ENCODE peak calls at places on chromosomes 4 and X, in six cellular contexts. One of them, this sample, is unnamed.

GRCh38 chrX:21948897-21949578 is 8.5 kb downstream of the SMS start:
- DNase-seq in CD4-positive, alpha-beta memory T cell: no peak
- DNase-seq in testis: no peak
- DNase-seq in transverse colon: no peak
- DNase-seq in CD8-positive, alpha-beta T cell: no peak
- DNase-seq in fibroblast of mammary gland: no peak
- DNase-seq in this sample: no peak

GRCh38 chr4:6942238-6942800 is 32.7 kb downstream of the TBC1D14 start:
- DNase-seq in CD4-positive, alpha-beta memory T cell: peak
- DNase-seq in transverse colon: no peak
- DNase-seq in testis: no peak
- DNase-seq in CD8-positive, alpha-beta T cell: peak
- DNase-seq in fibroblast of mammary gland: peak
- DNase-seq in this sample: no peak

GRCh38 chrX:10213716-10214115 is 56.9 kb downstream of the CLCN4 start:
- DNase-seq in CD8-positive, alpha-beta T cell: no peak
- DNase-seq in transverse colon: no peak
- DNase-seq in fibroblast of mammary gland: no peak
- DNase-seq in CD4-positive, alpha-beta memory T cell: no peak
- DNase-seq in testis: no peak
- DNase-seq in this sample: no peak

GRCh38 chr4:172953896-172954568 is 214.6 kb upstream of the GALNT7 start:
- DNase-seq in CD4-positive, alpha-beta memory T cell: no peak
- DNase-seq in testis: no peak
- DNase-seq in fibroblast of mammary gland: peak
- DNase-seq in transverse colon: no peak
- DNase-seq in CD8-positive, alpha-beta T cell: no peak
- DNase-seq in this sample: no peak

GRCh38 chrX:152072236-152072635 is 66.1 kb downstream of the MAGEA10 start:
- DNase-seq in CD8-positive, alpha-beta T cell: no peak
- DNase-seq in fibroblast of mammary gland: peak
- DNase-seq in CD4-positive, alpha-beta memory T cell: no peak
- DNase-seq in testis: no peak
- DNase-seq in transverse colon: no peak
- DNase-seq in this sample: no peak

GRCh38 chr4:114698256-114698655 is 99.6 kb downstream of the UGT8 start:
- DNase-seq in fibroblast of mammary gland: no peak
- DNase-seq in transverse colon: no peak
- DNase-seq in CD4-positive, alpha-beta memory T cell: no peak
- DNase-seq in CD8-positive, alpha-beta T cell: no peak
- DNase-seq in testis: no peak
- DNase-seq in this sample: no peak

GRCh38 chrX:20224814-20225487 is 41.8 kb downstream of the RPS6KA3 start:
- DNase-seq in CD4-positive, alpha-beta memory T cell: no peak
- DNase-seq in testis: no peak
- DNase-seq in CD8-positive, alpha-beta T cell: no peak
- DNase-seq in fibroblast of mammary gland: peak
- DNase-seq in transverse colon: no peak
- DNase-seq in this sample: no peak

GRCh38 chr4:3418029-3418762 is 23.6 kb upstream of the HGFAC start:
- DNase-seq in transverse colon: no peak
- DNase-seq in fibroblast of mammary gland: no peak
- DNase-seq in testis: no peak
- DNase-seq in CD8-positive, alpha-beta T cell: no peak
- DNase-seq in CD4-positive, alpha-beta memory T cell: no peak
- DNase-seq in this sample: no peak

GRCh38 chr4:168524006-168524405 is 27.2 kb downstream of the PALLD start:
- DNase-seq in testis: no peak
- DNase-seq in CD4-positive, alpha-beta memory T cell: no peak
- DNase-seq in CD8-positive, alpha-beta T cell: no peak
- DNase-seq in fibroblast of mammary gland: peak
- DNase-seq in transverse colon: no peak
- DNase-seq in this sample: no peak

GRCh38 chrX:143633530-143634372 is 2.1 kb downstream of the SLITRK4 start:
- DNase-seq in CD4-positive, alpha-beta memory T cell: no peak
- DNase-seq in testis: peak
- DNase-seq in transverse colon: no peak
- DNase-seq in fibroblast of mammary gland: no peak
- DNase-seq in CD8-positive, alpha-beta T cell: no peak
- DNase-seq in this sample: no peak

GRCh38 chr4:118173126-118173525 is 138.8 kb downstream of the NDST3 start:
- DNase-seq in testis: no peak
- DNase-seq in CD8-positive, alpha-beta T cell: no peak
- DNase-seq in CD4-positive, alpha-beta memory T cell: no peak
- DNase-seq in fibroblast of mammary gland: no peak
- DNase-seq in transverse colon: no peak
- DNase-seq in this sample: no peak

GRCh38 chr4:177369372-177369771 is 59.7 kb downstream of the NEIL3 start:
- DNase-seq in CD4-positive, alpha-beta memory T cell: no peak
- DNase-seq in testis: no peak
- DNase-seq in fibroblast of mammary gland: peak
- DNase-seq in CD8-positive, alpha-beta T cell: no peak
- DNase-seq in transverse colon: no peak
- DNase-seq in this sample: no peak

GRCh38 chrX:95703696-95704095 is 980.9 kb upstream of the DIAPH2 start:
- DNase-seq in transverse colon: no peak
- DNase-seq in CD4-positive, alpha-beta memory T cell: no peak
- DNase-seq in fibroblast of mammary gland: peak
- DNase-seq in testis: no peak
- DNase-seq in CD8-positive, alpha-beta T cell: no peak
- DNase-seq in this sample: no peak

GRCh38 chr4:17781831-17782287 is 438 bp upstream of the FAM184B start:
- DNase-seq in CD4-positive, alpha-beta memory T cell: no peak
- DNase-seq in testis: no peak
- DNase-seq in transverse colon: no peak
- DNase-seq in fibroblast of mammary gland: no peak
- DNase-seq in CD8-positive, alpha-beta T cell: no peak
- DNase-seq in this sample: no peak
- H3K4me3 ChIP-seq in CD4-positive, alpha-beta memory T cell: no peak
- H3K4me3 ChIP-seq in testis: peak
- H3K4me3 ChIP-seq in transverse colon: no peak
- H3K4me3 ChIP-seq in fibroblast of mammary gland: no peak
- H3K4me3 ChIP-seq in CD8-positive, alpha-beta T cell: no peak
- H3K4me3 ChIP-seq in this sample: peak

GRCh38 chr4:150130953-150131352 is 52.7 kb downstream of the DCLK2 start:
- DNase-seq in testis: no peak
- DNase-seq in transverse colon: no peak
- DNase-seq in fibroblast of mammary gland: peak
- DNase-seq in CD4-positive, alpha-beta memory T cell: no peak
- DNase-seq in CD8-positive, alpha-beta T cell: no peak
- DNase-seq in this sample: no peak
- H3K4me3 ChIP-seq in testis: no peak
- H3K4me3 ChIP-seq in transverse colon: no peak
- H3K4me3 ChIP-seq in fibroblast of mammary gland: no peak
- H3K4me3 ChIP-seq in CD4-positive, alpha-beta memory T cell: no peak
- H3K4me3 ChIP-seq in CD8-positive, alpha-beta T cell: no peak
- H3K4me3 ChIP-seq in this sample: no peak

GRCh38 chrX:136147320-136147901 is at the start of gene FHL1:
- DNase-seq in transverse colon: peak
- DNase-seq in CD4-positive, alpha-beta memory T cell: peak
- DNase-seq in CD8-positive, alpha-beta T cell: peak
- DNase-seq in testis: peak
- DNase-seq in fibroblast of mammary gland: no peak
- DNase-seq in this sample: no peak

GRCh38 chrX:136147966-136148365 is 633 bp downstream of the FHL1 start:
- DNase-seq in fibroblast of mammary gland: no peak
- DNase-seq in CD8-positive, alpha-beta T cell: no peak
- DNase-seq in transverse colon: no peak
- DNase-seq in testis: no peak
- DNase-seq in CD4-positive, alpha-beta memory T cell: no peak
- DNase-seq in this sample: no peak

GRCh38 chrX:136148391-136148790 is 1.1 kb downstream of the FHL1 start:
- DNase-seq in transverse colon: no peak
- DNase-seq in fibroblast of mammary gland: no peak
- DNase-seq in CD4-positive, alpha-beta memory T cell: no peak
- DNase-seq in testis: no peak
- DNase-seq in CD8-positive, alpha-beta T cell: no peak
- DNase-seq in this sample: no peak

GRCh38 chrX:136143714-136144113 is 3.6 kb upstream of the FHL1 start:
- DNase-seq in CD8-positive, alpha-beta T cell: no peak
- DNase-seq in CD4-positive, alpha-beta memory T cell: peak
- DNase-seq in fibroblast of mammary gland: no peak
- DNase-seq in testis: no peak
- DNase-seq in transverse colon: no peak
- DNase-seq in this sample: no peak

DNA sequence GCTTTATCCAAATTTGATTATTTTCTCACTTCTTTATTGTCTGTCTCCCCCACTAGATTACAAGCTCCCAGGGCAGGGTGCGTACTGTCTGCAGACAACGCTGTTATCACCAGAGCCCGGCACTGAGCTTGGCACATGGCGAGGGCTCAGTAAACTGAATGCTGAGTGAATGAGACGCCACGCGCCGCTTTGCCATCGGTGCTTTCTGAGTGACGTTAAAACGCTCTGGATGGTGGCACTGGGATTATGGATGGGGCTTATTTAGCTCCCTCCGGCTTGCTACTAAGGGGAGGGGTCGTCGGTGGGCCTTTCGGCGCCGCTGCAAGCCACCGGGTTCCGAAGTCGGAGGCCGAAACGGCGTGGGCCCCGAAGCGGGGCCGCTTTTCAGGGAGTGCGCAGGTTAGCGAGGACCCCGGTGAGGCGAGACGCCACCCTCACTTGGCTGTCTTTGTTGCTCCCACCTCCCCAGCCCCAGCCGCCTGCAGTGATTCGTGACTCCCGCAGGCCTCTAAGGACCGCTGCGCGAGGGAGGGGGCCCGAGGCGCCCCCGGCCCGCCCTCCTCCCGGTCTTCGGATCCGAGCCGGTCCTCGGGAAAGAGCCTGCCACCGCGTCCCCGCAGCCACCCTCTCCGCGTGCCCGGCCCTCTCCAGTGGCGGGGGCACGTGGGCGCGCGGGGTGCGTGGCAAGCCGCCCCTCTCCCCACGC is 566 bp upstream of the FHL1 start:
- DNase-seq in CD8-positive, alpha-beta T cell: no peak
- DNase-seq in CD4-positive, alpha-beta memory T cell: peak
- DNase-seq in testis: no peak
- DNase-seq in fibroblast of mammary gland: no peak
- DNase-seq in transverse colon: no peak
- DNase-seq in this sample: no peak
- H3K4me3 ChIP-seq in CD8-positive, alpha-beta T cell: peak
- H3K4me3 ChIP-seq in CD4-positive, alpha-beta memory T cell: peak
- H3K4me3 ChIP-seq in testis: peak
- H3K4me3 ChIP-seq in fibroblast of mammary gland: peak
- H3K4me3 ChIP-seq in transverse colon: peak
- H3K4me3 ChIP-seq in this sample: peak

GRCh38 chr4:132125131-132125530 is 1024.0 kb upstream of the PCDH10 start:
- DNase-seq in transverse colon: no peak
- DNase-seq in CD8-positive, alpha-beta T cell: no peak
- DNase-seq in fibroblast of mammary gland: no peak
- DNase-seq in testis: no peak
- DNase-seq in CD4-positive, alpha-beta memory T cell: no peak
- DNase-seq in this sample: no peak

GRCh38 chr4:132124624-132124974 is 1024.5 kb upstream of the PCDH10 start:
- DNase-seq in transverse colon: no peak
- DNase-seq in fibroblast of mammary gland: no peak
- DNase-seq in CD8-positive, alpha-beta T cell: no peak
- DNase-seq in testis: no peak
- DNase-seq in CD4-positive, alpha-beta memory T cell: no peak
- DNase-seq in this sample: no peak

GRCh38 chr4:132123870-132124623 is 1025.0 kb upstream of the PCDH10 start:
- DNase-seq in transverse colon: no peak
- DNase-seq in testis: no peak
- DNase-seq in CD4-positive, alpha-beta memory T cell: no peak
- DNase-seq in CD8-positive, alpha-beta T cell: no peak
- DNase-seq in fibroblast of mammary gland: peak
- DNase-seq in this sample: no peak
- H3K4me3 ChIP-seq in transverse colon: no peak
- H3K4me3 ChIP-seq in testis: no peak
- H3K4me3 ChIP-seq in CD4-positive, alpha-beta memory T cell: no peak
- H3K4me3 ChIP-seq in CD8-positive, alpha-beta T cell: no peak
- H3K4me3 ChIP-seq in fibroblast of mammary gland: no peak
- H3K4me3 ChIP-seq in this sample: no peak

DNA sequence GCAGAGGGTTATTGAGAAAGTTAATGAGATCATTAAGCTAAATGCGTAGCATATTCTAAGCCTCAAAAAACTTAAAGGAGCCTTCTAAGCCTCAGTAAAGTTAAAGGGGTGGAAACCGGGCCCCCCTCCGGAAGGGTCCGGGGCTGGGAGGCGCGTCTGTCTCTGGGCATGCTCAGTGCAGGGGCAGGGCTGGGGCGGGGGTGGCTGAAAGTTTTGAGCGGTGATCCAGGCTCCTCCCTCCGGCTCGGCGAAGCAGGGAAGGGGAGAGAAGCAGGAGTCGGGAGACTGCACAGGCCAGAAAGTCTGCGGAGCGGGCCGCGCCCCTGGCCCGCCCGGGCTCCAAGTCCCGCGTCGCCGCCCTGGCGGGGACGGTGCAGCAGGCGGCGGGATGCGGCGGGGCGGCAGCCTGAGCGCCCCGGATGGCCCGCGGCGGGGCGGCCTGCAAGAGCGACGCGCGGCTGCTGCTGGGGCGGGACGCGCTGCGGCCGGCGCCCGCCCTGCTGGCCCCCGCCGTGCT is at the start of gene EVC:
- DNase-seq in fibroblast of mammary gland: peak
- DNase-seq in transverse colon: peak
- DNase-seq in CD8-positive, alpha-beta T cell: peak
- DNase-seq in testis: peak
- DNase-seq in CD4-positive, alpha-beta memory T cell: no peak
- DNase-seq in this sample: peak
- H3K4me3 ChIP-seq in fibroblast of mammary gland: peak
- H3K4me3 ChIP-seq in transverse colon: peak
- H3K4me3 ChIP-seq in CD8-positive, alpha-beta T cell: no peak
- H3K4me3 ChIP-seq in testis: peak
- H3K4me3 ChIP-seq in CD4-positive, alpha-beta memory T cell: no peak
- H3K4me3 ChIP-seq in this sample: peak

GRCh38 chr4:121071640-121072037 is 696 bp downstream of the NDNF start:
- DNase-seq in CD8-positive, alpha-beta T cell: no peak
- DNase-seq in CD4-positive, alpha-beta memory T cell: no peak
- DNase-seq in transverse colon: peak
- DNase-seq in fibroblast of mammary gland: no peak
- DNase-seq in testis: no peak
- DNase-seq in this sample: no peak
- H3K4me3 ChIP-seq in CD8-positive, alpha-beta T cell: peak
- H3K4me3 ChIP-seq in CD4-positive, alpha-beta memory T cell: no peak
- H3K4me3 ChIP-seq in transverse colon: peak
- H3K4me3 ChIP-seq in fibroblast of mammary gland: peak
- H3K4me3 ChIP-seq in testis: peak
- H3K4me3 ChIP-seq in this sample: peak

GRCh38 chr4:158050942-158051341 is 121.9 kb downstream of the GASK1B start:
- DNase-seq in CD8-positive, alpha-beta T cell: no peak
- DNase-seq in transverse colon: no peak
- DNase-seq in testis: no peak
- DNase-seq in fibroblast of mammary gland: no peak
- DNase-seq in CD4-positive, alpha-beta memory T cell: no peak
- DNase-seq in this sample: no peak
- H3K4me3 ChIP-seq in CD8-positive, alpha-beta T cell: no peak
- H3K4me3 ChIP-seq in transverse colon: no peak
- H3K4me3 ChIP-seq in testis: no peak
- H3K4me3 ChIP-seq in fibroblast of mammary gland: no peak
- H3K4me3 ChIP-seq in CD4-positive, alpha-beta memory T cell: no peak
- H3K4me3 ChIP-seq in this sample: no peak

DNA sequence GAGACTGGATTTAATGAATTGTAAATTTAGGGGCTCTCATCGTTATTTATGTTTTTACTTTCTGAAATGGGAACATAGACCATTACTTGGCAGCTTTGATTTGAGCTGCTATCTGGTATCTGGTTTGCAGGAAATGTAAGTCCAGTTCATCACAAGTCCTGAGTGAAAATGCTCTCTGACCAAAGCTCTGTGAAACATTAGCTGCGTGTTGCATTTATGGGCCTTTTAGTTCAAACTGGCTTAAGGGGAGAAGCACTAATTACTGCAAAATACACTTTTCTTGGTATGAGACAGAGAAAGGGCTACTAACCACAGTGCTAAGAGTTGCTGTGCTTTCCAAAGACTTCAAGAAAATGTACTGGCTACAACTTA is 453 bp downstream of the CC2D2A start:
- DNase-seq in CD4-positive, alpha-beta memory T cell: no peak
- DNase-seq in testis: no peak
- DNase-seq in CD8-positive, alpha-beta T cell: no peak
- DNase-seq in transverse colon: no peak
- DNase-seq in fibroblast of mammary gland: no peak
- DNase-seq in this sample: no peak
- H3K4me3 ChIP-seq in CD4-positive, alpha-beta memory T cell: no peak
- H3K4me3 ChIP-seq in testis: peak
- H3K4me3 ChIP-seq in CD8-positive, alpha-beta T cell: no peak
- H3K4me3 ChIP-seq in transverse colon: peak
- H3K4me3 ChIP-seq in fibroblast of mammary gland: peak
- H3K4me3 ChIP-seq in this sample: peak